ENCODE peak calls at places on chromosome 19, in eight cellular contexts. C is nephron progenitor cell; U is lower leg skin; W is A549; K is CD4-positive, alpha-beta T cell; J is activated CD8-positive, alpha-beta T cell treated with anti-CD3 and anti-CD28 coated beads for 36 hours; D is Caco-2; Y is activated B cell treated with CpG ODN at 0.5 μM for 24 hours. Z is an unnamed sample.

GRCh38 chr19:15463865-15464371 is 426 bp downstream of the RASAL3 start:
- DNase-seq in C (no peak), U (no peak), W (no peak), K (peak; percentile 75), J (peak; percentile 88), D (no peak), Y (peak; percentile 52), Z (no peak)

GRCh38 chr19:12782424-12783225 is 7.3 kb upstream of the HOOK2 start:
- DNase-seq in C (peak; percentile 79), U (peak; percentile 80), W (no peak), K (peak; percentile 89), J (peak; percentile 93), D (peak; percentile 83), Y (peak; percentile 89), Z (peak; percentile 74)

GRCh38 chr19:6063576-6063961 is 46.7 kb downstream of the RFX2 start:
- DNase-seq in C (no peak), U (no peak), W (no peak), K (no peak), J (no peak), D (peak; percentile 1), Y (no peak), Z (no peak)

GRCh38 chr19:55086730-55087541 is 11.3 kb downstream of the EPS8L1 start:
- DNase-seq in C (peak; percentile 98), U (peak; percentile 89), W (no peak), K (no peak), J (peak; percentile 75), D (no peak), Y (peak; percentile 39), Z (peak; percentile 82)

GRCh38 chr19:55486971-55487883 is 1.0 kb upstream of the SSC5D start:
- DNase-seq in C (peak; percentile 68), U (no peak), W (peak; percentile 66), K (no peak), J (peak; percentile 84), D (peak; percentile 51), Y (no peak), Z (no peak)

GRCh38 chr19:15913830-15914229 is 16.0 kb upstream of the CYP4F2 start:
- DNase-seq in C (no peak), U (no peak), W (no peak), K (no peak), J (no peak), D (no peak), Y (no peak), Z (no peak)

GRCh38 chr19:33329727-33330126 is 27.4 kb upstream of the CEBPA start:
- DNase-seq in C (no peak), U (no peak), W (no peak), K (no peak), J (no peak), D (no peak), Y (no peak), Z (no peak)

GRCh38 chr19:51086153-51086850 is 3.6 kb upstream of the KLK14 start:
- DNase-seq in C (no peak), U (no peak), W (no peak), K (no peak), J (no peak), D (no peak), Y (no peak), Z (no peak)

GRCh38 chr19:2906631-2907195 is 6.0 kb downstream of the ZNF57 start:
- DNase-seq in C (no peak), U (no peak), W (no peak), K (no peak), J (no peak), D (no peak), Y (no peak), Z (no peak)

GRCh38 chr19:2917275-2918184 is 16.8 kb downstream of the ZNF57 start:
- DNase-seq in C (no peak), U (no peak), W (no peak), K (no peak), J (no peak), D (no peak), Y (no peak), Z (no peak)

GRCh38 chr19:2912306-2912705 is 11.6 kb downstream of the ZNF57 start:
- DNase-seq in C (no peak), U (no peak), W (no peak), K (no peak), J (peak; percentile 29), D (no peak), Y (no peak), Z (no peak)
- TF ChIP-seq CTCF in C (no peak), U (no peak), W (no peak), K (no peak), J (no peak), D (no peak), Y (no peak), Z (no peak)

DNA sequence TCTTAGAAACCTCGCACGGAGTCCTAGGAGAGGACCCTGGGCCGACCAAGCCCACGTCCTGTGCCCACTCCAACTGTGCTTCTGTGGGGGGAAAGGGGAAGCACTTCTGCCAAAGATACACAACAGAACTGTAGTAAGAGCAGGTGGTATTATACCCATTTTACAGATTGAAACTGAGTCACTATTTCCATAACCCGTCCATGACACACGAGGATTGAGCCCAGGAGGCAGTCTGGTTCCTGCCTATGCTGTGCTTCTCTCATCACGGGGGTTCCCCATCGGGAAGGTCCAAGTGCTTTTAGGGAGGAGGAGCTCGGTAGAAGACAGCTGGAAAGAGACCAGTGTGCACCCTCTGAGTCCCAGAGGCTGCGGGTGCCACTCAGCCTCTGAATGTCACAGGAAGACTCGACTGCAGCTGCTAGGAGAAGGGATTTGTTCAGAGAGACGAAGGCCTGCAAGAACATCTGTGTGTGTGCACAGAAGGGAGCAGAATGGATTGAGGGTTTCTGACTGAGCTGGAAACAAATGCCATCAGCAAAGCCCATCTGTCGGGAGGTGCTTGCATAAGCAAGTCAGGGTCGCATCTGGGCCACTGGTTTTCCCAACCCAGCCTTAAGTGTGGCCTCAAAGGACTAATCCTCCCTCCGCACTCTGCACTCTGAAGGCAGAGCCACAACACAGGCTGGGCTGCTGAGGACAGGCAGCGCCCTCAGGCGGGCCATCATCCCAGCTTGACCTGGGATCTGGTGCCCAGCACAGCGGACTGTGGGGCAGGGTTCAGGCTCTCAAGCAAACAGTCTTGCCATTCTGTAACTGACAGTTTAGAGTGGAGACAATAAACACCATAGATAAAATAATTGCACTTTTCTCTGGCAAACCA is 150.0 kb downstream of the DPF1 start:
- DNase-seq in C (peak; percentile 41), U (no peak), W (no peak), K (no peak), J (no peak), D (no peak), Y (no peak), Z (peak; percentile 85)
- TF ChIP-seq CTCF in C (no peak), U (no peak), W (no peak), K (no peak), J (no peak), D (no peak), Y (no peak), Z (peak; percentile 72)

GRCh38 chr19:46890423-46891170 is 29.8 kb downstream of the ARHGAP35 start:
- DNase-seq in C (no peak), U (no peak), W (peak; percentile 64), K (no peak), J (no peak), D (peak; percentile 86), Y (no peak), Z (no peak)
- TF ChIP-seq CTCF in C (no peak), U (no peak), W (no peak), K (no peak), J (no peak), D (peak; percentile 29), Y (no peak), Z (no peak)

DNA sequence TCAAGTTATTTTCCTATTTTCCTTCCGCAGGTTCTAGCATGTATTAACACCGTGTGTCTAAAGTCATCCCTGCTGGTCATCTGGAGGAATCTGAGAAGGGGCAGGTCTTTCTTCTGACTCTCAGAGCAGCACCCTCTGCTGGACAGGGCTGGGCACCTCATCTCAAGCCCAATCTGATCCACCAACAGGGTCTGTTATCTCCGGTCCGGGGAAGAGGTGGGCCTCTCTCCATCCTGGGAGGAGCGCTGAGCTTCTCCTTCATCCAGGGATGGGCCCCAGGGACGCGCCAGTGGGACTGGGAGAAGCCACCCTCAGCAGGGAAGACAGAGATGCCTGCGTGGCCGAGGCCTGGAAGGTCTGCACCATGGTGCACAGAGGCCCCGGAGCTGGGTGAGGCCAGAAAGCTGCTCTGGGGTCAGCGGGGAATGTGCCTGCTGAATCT is 26.0 kb upstream of the ZNF331 start:
- DNase-seq in C (peak; percentile 62), U (no peak), W (no peak), K (peak; percentile 23), J (peak; percentile 73), D (peak; percentile 60), Y (peak; percentile 28), Z (no peak)
- TF ChIP-seq CTCF in C (peak; percentile 69), U (no peak), W (no peak), K (peak; percentile 68), J (peak; percentile 59), D (peak; percentile 64), Y (no peak), Z (peak; percentile 69)

DNA sequence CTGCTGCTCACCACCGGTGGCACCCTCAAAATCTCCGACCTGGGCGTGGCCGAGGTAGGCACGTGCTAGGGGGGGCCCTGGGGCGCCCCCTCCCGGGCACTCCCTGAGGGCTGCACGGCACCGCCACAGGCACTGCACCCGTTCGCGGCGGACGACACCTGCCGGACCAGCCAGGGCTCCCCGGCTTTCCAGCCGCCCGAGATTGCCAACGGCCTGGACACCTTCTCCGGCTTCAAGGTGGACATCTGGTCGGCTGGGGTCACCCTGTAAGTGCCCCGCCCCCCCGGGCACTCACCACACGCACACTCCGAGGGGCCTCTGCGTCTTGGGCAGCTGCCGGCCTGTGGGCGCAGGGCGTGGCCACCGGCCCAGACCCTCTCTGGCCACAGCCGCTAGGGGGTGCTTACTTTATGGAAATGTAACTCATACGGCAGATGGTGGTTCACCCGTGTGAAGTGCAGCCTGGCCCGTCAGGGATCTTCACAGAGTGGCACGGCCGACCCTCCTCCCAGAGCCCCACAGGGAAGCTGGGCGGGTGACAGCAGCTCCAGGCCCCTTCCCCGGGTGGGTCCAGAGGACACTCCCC is 15.0 kb downstream of the STK11 start:
- DNase-seq in C (no peak), U (no peak), W (no peak), K (no peak), J (no peak), D (no peak), Y (no peak), Z (no peak)
- TF ChIP-seq CTCF in C (no peak), U (no peak), W (peak; percentile 14), K (no peak), J (no peak), D (no peak), Y (no peak), Z (peak; percentile 11)